ENCODE peak calls at places on chromosomes 12 and 14, in six cellular contexts. B is cardiac muscle cell, V is heart left ventricle, G is small intestine, X is IMR-90, W is GM23248. Q is an unnamed sample. For H3K36me3, the result is how much of the 10 kb centered on the place peaks cover.

GRCh38 chr14:51507556-51508511 is 143.9 kb upstream of the FRMD6 start:
- DNase-seq in B (peak), V (peak), G (no peak), X (peak), W (peak), Q (peak)

GRCh38 chr12:39300799-39301198 is 142.1 kb downstream of the KIF21A start:
- DNase-seq in B (no peak), V (no peak), G (no peak), X (no peak), W (peak), Q (peak)

GRCh38 chr12:724194-724855 is 28.1 kb upstream of the WNK1 start:
- DNase-seq in B (peak), V (no peak), G (no peak), X (no peak), W (peak), Q (no peak)

GRCh38 chr14:85907536-85907935 is 377.6 kb downstream of the FLRT2 start:
- DNase-seq in B (no peak), V (no peak), G (no peak), X (no peak), W (no peak), Q (no peak)

GRCh38 chr12:1429980-1430379 is 164.4 kb downstream of the FBXL14 start:
- DNase-seq in B (no peak), V (no peak), G (no peak), X (peak), W (peak), Q (peak)

GRCh38 chr14:86038401-86038985 is 508.5 kb downstream of the FLRT2 start:
- DNase-seq in B (peak), V (no peak), G (no peak), X (peak), W (peak), Q (peak)

GRCh38 chr12:110367209-110367864 is 36.2 kb downstream of the ANAPC7 start:
- DNase-seq in B (no peak), V (no peak), G (no peak), X (peak), W (no peak), Q (peak)

GRCh38 chr14:22980672-22981089 is 1.7 kb downstream of the AJUBA start:
- DNase-seq in B (peak), V (peak), G (peak), X (peak), W (peak), Q (no peak)

GRCh38 chr12:100857418-100857817 is 62.8 kb downstream of the ANO4 start:
- DNase-seq in B (no peak), V (no peak), G (no peak), X (no peak), W (no peak), Q (no peak)

GRCh38 chr12:1580526-1580925 is 13.9 kb downstream of the FBXL14 start:
- DNase-seq in B (no peak), V (no peak), G (no peak), X (no peak), W (no peak), Q (no peak)

GRCh38 chr12:47900480-47901129 is 4.2 kb downstream of the VDR start:
- DNase-seq in B (no peak), V (no peak), G (peak), X (no peak), W (peak), Q (no peak)

GRCh38 chr12:53530056-53530455 is 22.8 kb upstream of the NPFF start:
- DNase-seq in B (no peak), V (no peak), G (no peak), X (no peak), W (no peak), Q (no peak)

GRCh38 chr12:1094714-1095113 is 103.7 kb downstream of the ERC1 start:
- DNase-seq in B (no peak), V (no peak), G (no peak), X (no peak), W (no peak), Q (no peak)

GRCh38 chr12:90858261-90858660 is 96.7 kb downstream of the CCER1 start:
- DNase-seq in B (peak), V (peak), G (peak), X (peak), W (no peak), Q (no peak)

GRCh38 chr12:26789731-26790644 is 43.0 kb downstream of the ITPR2 start:
- DNase-seq in B (no peak), V (no peak), G (no peak), X (peak), W (peak), Q (peak)

GRCh38 chr12:54040148-54040494 is 7.3 kb downstream of the HOXC5 start:
- DNase-seq in B (no peak), V (no peak), G (peak), X (no peak), W (peak), Q (no peak)

GRCh38 chr14:77151918-77152588 is 10.5 kb upstream of the ZDHHC22 start:
- DNase-seq in B (no peak), V (no peak), G (peak), X (peak), W (peak), Q (no peak)

GRCh38 chr12:108098374-108098773 is 30.7 kb upstream of the WSCD2 start:
- DNase-seq in B (no peak), V (no peak), G (no peak), X (no peak), W (no peak), Q (no peak)

GRCh38 chr12:91852646-91853045 is 293.0 kb downstream of the BTG1 start:
- DNase-seq in B (no peak), V (no peak), G (no peak), X (no peak), W (no peak), Q (no peak)

GRCh38 chr12:107169200-107169599 is 75.9 kb upstream of the CRY1 start:
- DNase-seq in B (no peak), V (no peak), G (no peak), X (no peak), W (no peak), Q (no peak)

GRCh38 chr12:110501378-110501721 is 561 bp downstream of the VPS29 start:
- DNase-seq in B (peak), V (peak), G (peak), X (peak), W (peak), Q (peak)

GRCh38 chr12:95959107-95959506 is 16.0 kb downstream of the AMDHD1 start:
- DNase-seq in B (peak), V (no peak), G (no peak), X (peak), W (peak), Q (no peak)

GRCh38 chr14:73833530-73834257 is 17.9 kb upstream of the PTGR2 start:
- DNase-seq in B (peak), V (peak), G (no peak), X (peak), W (peak), Q (no peak)

GRCh38 chr12:75960086-75960910 is 71.3 kb downstream of the PHLDA1 start:
- DNase-seq in B (no peak), V (no peak), G (peak), X (peak), W (no peak), Q (no peak)

GRCh38 chr14:98752660-98753059 is 519.3 kb downstream of the BCL11B start:
- DNase-seq in B (no peak), V (no peak), G (no peak), X (no peak), W (no peak), Q (no peak)

GRCh38 chr14:23439107-23439835 is 3.8 kb upstream of the MYH7 start:
- DNase-seq in B (no peak), V (no peak), G (no peak), X (no peak), W (no peak), Q (no peak)

GRCh38 chr12:685388-685787 is 22.1 kb upstream of the NINJ2 start:
- DNase-seq in B (no peak), V (no peak), G (peak), X (peak), W (no peak), Q (peak)

GRCh38 chr12:116135209-116135930 is 142.1 kb downstream of the MED13L start:
- DNase-seq in B (no peak), V (no peak), G (peak), X (peak), W (peak), Q (peak)

GRCh38 chr14:64720190-64720589 is 16.0 kb downstream of the PLEKHG3 start:
- DNase-seq in B (no peak), V (no peak), G (peak), X (peak), W (peak), Q (peak)

GRCh38 chr12:107152331-107152730 is 59.0 kb upstream of the CRY1 start:
- DNase-seq in B (no peak), V (no peak), G (no peak), X (peak), W (no peak), Q (peak)

GRCh38 chr12:95633049-95633545 is 81.8 kb upstream of the USP44 start:
- DNase-seq in B (no peak), V (no peak), G (peak), X (peak), W (peak), Q (peak)

GRCh38 chr12:63948211-63948610 is 103.7 kb downstream of the SRGAP1 start:
- DNase-seq in B (no peak), V (no peak), G (no peak), X (no peak), W (no peak), Q (no peak)
- H3K27ac ChIP-seq in B (no peak), V (no peak), G (no peak), X (no peak), W (no peak), Q (no peak)

GRCh38 chr14:101039755-101040138 is 136.2 kb upstream of the RTL1 start:
- DNase-seq in B (no peak), V (no peak), G (no peak), X (no peak), W (no peak), Q (no peak)
- H3K36me3 ChIP-seq in B (under half), V (under half), G (under half), X (half or more), W (under half), Q (half or more)

GRCh38 chr14:94544726-94545125 is 16.5 kb upstream of the SERPINA4 start:
- DNase-seq in B (no peak), V (no peak), G (no peak), X (no peak), W (no peak), Q (no peak)
- H3K27ac ChIP-seq in B (no peak), V (no peak), G (no peak), X (no peak), W (no peak), Q (peak)

DNA sequence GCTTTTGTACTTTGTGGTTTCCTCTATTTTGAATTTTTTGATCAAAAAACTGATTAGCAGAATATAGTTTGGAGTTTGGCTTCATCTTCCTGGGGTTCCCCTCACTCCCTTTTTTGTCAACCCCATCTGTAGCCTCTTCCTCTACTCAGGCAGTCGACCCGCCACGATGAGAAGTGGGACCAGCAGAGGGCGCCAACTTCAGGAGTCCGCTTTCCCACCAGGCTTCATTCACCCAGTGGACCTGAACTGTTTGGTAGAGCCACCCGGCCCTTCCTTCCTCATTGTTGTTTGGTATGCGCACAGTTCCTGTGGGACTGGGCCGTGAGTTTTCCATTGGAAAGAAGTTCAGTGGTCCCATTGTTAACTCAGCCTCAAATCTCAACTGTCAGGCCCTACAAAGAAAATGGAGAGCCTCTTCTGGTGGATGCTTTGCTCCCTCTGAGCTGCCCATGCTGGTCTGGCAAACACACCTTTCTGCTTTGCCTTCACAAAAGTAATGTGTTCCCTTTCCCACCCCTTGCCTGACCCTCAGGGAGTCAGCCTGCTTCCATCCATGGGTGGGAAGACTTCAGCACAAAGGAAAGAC is 21.7 kb downstream of the TMBIM6 start:
- DNase-seq in B (peak), V (peak), G (peak), X (peak), W (peak), Q (peak)
- H3K36me3 ChIP-seq in B (half or more), V (half or more), G (under half), X (half or more), W (half or more), Q (half or more)

DNA sequence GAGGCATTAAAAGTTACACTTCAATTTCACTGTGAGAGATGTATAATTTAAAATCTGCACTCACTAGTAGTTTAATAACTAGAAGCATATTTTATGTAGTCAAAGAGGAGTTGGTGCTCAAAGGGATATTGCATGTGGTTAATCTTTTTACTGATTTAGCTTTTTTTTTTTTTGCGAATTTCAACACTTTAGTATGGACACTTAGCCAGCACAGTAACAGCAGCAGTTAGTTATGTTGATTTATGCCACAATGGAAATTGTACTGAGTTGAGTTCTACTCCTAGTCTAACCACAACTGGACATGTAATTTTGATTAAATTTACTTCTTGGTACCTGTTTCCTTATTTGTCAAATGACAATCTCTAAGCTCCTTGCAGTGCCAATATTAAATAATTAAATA is 104.2 kb downstream of the RERG start:
- DNase-seq in B (no peak), V (no peak), G (no peak), X (no peak), W (no peak), Q (no peak)
- H3K27ac ChIP-seq in B (no peak), V (no peak), G (no peak), X (no peak), W (no peak), Q (no peak)

GRCh38 chr12:68098939-68099338 is 60.6 kb downstream of the IFNG start:
- DNase-seq in B (no peak), V (no peak), G (no peak), X (no peak), W (no peak), Q (no peak)
- H3K36me3 ChIP-seq in B (under half), V (under half), G (under half), X (under half), W (under half), Q (under half)

GRCh38 chr12:6833189-6833890 is 5.1 kb downstream of the P3H3 start:
- DNase-seq in B (no peak), V (no peak), G (no peak), X (peak), W (peak), Q (no peak)
- H3K27ac ChIP-seq in B (no peak), V (peak), G (no peak), X (no peak), W (no peak), Q (no peak)

DNA sequence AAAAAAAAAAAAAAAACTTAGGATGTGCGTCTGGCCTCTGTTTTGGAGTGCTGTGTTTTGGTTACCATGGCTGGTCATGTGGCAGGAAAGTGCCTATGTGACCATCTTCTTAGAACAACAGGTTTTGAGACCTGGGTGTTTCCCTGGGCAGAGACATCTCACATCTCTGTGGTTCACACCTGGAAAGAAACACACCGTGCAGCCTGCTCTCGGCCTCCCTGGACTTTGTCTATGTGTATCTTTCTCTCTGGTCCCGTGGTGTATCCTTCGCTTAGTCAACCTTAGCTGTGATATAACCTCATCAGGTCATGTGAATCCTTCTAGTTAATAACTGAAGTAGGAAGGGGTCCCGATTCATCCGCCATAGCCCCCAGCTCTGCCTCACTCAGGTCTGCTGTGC is 22.6 kb downstream of the ACADS start:
- DNase-seq in B (no peak), V (no peak), G (peak), X (no peak), W (no peak), Q (no peak)
- H3K36me3 ChIP-seq in B (under half), V (under half), G (under half), X (under half), W (under half), Q (under half)

GRCh38 chr12:19639781-19640180 is 200.5 kb downstream of the AEBP2 start:
- DNase-seq in B (no peak), V (no peak), G (no peak), X (no peak), W (no peak), Q (no peak)
- H3K27ac ChIP-seq in B (peak), V (no peak), G (no peak), X (no peak), W (no peak), Q (no peak)

Q was measured in brain microvascular endothelial cell.